ENCODE peak calls at places on chromosomes 1 and 21, in six cellular contexts. J is GM12891, V is A549, X is erythroblast, A is K562, H is IMR-90. T is an unnamed sample.

GRCh38 chr1:49651136-49651535 is 372.6 kb downstream of the AGBL4 start:
- DNase-seq in J (no peak), H (no peak), X (no peak), V (no peak), A (no peak), T (no peak)

GRCh38 chr1:16387201-16388185 is 20.5 kb downstream of the SZRD1 start:
- DNase-seq in J (no peak), H (peak; percentile 30), A (no peak), X (no peak), V (no peak), T (no peak)

GRCh38 chr1:14994841-14995437 is 158.6 kb upstream of the TMEM51 start:
- DNase-seq in J (no peak), V (no peak), A (no peak), X (no peak), H (no peak), T (no peak)

GRCh38 chr1:57401671-57402070 is 22.2 kb downstream of the DAB1 start:
- DNase-seq in J (no peak), V (no peak), A (no peak), H (no peak), X (no peak), T (no peak)

GRCh38 chr1:16971330-16972209 is 8.8 kb downstream of the MFAP2 start:
- DNase-seq in A (peak; percentile 62), H (no peak), J (no peak), V (no peak), X (peak; percentile 19), T (no peak)

GRCh38 chr1:82542766-82543165 is 742.0 kb downstream of the ADGRL2 start:
- DNase-seq in A (no peak), V (no peak), H (no peak), X (no peak), J (no peak), T (no peak)

GRCh38 chr1:114075546-114076249 is 78.0 kb downstream of the SYT6 start:
- DNase-seq in H (no peak), X (no peak), A (no peak), J (no peak), V (no peak), T (no peak)

GRCh38 chr1:32876341-32877210 is 5.9 kb upstream of the FNDC5 start:
- DNase-seq in V (peak; percentile 54), H (no peak), J (peak; percentile 75), A (peak; percentile 89), X (peak; percentile 59), T (peak; percentile 89)

GRCh38 chr1:15953791-15954201 is 22.1 kb downstream of the ZBTB17 start:
- DNase-seq in H (no peak), V (no peak), A (no peak), J (no peak), X (peak; percentile 21), T (no peak)

GRCh38 chr1:46394108-46394871 is at the start of gene FAAH:
- DNase-seq in H (no peak), X (peak; percentile 52), V (no peak), A (no peak), J (no peak), T (no peak)

GRCh38 chr1:180080439-180080838 is 74.2 kb upstream of the QSOX1 start:
- DNase-seq in H (no peak), V (no peak), J (no peak), A (peak; percentile 47), X (no peak), T (no peak)

GRCh38 chr1:1183221-1183747 is 9.6 kb downstream of the TTLL10 start:
- DNase-seq in X (no peak), V (no peak), H (no peak), A (no peak), J (no peak), T (no peak)

GRCh38 chr1:230901711-230902110 is 33.4 kb upstream of the C1orf198 start:
- DNase-seq in H (no peak), X (no peak), A (no peak), J (no peak), V (no peak), T (no peak)

GRCh38 chr1:30697977-30698376 is 25.4 kb downstream of the MATN1 start:
- DNase-seq in A (no peak), J (no peak), H (peak; percentile 33), V (no peak), X (no peak), T (peak; percentile 43)

GRCh38 chr1:119676571-119677206 is 28.6 kb upstream of the ZNF697 start:
- DNase-seq in A (no peak), H (no peak), V (no peak), X (no peak), J (no peak), T (no peak)

GRCh38 chr1:99745061-99745460 is 21.4 kb downstream of the FRRS1 start:
- DNase-seq in V (no peak), J (no peak), A (no peak), X (no peak), H (no peak), T (no peak)

GRCh38 chr1:12076425-12077005 is 13.4 kb downstream of the TNFRSF8 start:
- DNase-seq in X (no peak), J (no peak), V (no peak), H (no peak), A (no peak), T (no peak)
- TF ChIP-seq POLR2A in X (no peak), J (no peak), V (no peak), H (no peak), A (no peak), T (no peak)

GRCh38 chr1:109935451-109935900 is 24.8 kb downstream of the CSF1 start:
- DNase-seq in X (no peak), A (no peak), V (no peak), H (no peak), J (no peak), T (no peak)
- TF ChIP-seq POLR2A in X (no peak), A (no peak), V (no peak), H (no peak), J (no peak), T (no peak)

DNA sequence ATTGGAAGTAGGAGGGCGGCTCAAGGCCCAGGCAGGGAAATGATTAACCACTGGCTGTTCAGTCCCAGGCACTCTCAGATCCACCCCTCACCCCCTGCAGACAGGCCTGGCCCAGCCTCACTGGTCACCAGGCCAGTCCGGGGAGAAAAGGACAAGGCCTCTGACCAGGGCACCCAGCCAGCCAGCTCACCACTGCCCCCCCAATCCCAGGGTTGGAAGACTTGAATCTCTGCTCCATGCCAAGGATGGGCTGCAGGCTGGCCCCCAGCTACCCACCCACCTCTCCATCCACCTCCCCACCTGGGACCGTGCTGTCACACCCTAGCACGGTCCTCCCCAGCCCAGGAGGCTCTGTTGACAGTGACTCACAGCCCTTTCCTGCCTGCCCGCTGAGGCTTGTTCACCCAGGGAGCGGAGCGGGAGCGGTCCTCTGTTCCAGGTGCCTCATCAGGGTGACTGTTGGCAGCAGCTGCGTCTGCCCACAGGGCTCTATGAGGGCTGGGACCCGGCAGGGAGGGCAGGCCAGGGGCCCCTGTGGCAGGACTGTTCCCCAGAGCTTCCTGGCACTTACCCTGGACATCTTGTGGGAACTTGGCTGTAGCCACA is 2.2 kb downstream of the LAD1 start:
- DNase-seq in A (no peak), X (no peak), H (no peak), J (no peak), V (peak; percentile 81), T (peak; percentile 60)
- TF ChIP-seq POLR2A in A (no peak), X (no peak), H (no peak), J (no peak), V (no peak), T (no peak)

DNA sequence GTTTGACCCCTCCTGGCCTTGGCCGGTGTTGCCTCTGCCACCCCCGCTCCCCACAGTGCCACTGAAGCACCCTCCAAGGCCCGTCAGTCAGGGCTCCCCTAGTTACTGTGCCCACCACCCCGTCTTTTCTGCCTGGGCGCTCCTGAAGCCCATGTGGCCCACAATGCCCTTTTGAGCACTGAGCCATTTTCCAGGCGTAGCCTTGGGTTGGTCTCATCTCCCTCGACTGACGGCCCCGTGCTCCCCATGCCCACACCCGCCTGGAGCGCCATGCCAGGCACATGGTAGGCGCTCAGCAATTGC is 107.9 kb downstream of the WDR4 start:
- DNase-seq in A (no peak), V (no peak), J (no peak), X (no peak), H (no peak), T (no peak)
- TF ChIP-seq POLR2A in A (no peak), V (no peak), J (no peak), X (no peak), H (no peak), T (no peak)

DNA sequence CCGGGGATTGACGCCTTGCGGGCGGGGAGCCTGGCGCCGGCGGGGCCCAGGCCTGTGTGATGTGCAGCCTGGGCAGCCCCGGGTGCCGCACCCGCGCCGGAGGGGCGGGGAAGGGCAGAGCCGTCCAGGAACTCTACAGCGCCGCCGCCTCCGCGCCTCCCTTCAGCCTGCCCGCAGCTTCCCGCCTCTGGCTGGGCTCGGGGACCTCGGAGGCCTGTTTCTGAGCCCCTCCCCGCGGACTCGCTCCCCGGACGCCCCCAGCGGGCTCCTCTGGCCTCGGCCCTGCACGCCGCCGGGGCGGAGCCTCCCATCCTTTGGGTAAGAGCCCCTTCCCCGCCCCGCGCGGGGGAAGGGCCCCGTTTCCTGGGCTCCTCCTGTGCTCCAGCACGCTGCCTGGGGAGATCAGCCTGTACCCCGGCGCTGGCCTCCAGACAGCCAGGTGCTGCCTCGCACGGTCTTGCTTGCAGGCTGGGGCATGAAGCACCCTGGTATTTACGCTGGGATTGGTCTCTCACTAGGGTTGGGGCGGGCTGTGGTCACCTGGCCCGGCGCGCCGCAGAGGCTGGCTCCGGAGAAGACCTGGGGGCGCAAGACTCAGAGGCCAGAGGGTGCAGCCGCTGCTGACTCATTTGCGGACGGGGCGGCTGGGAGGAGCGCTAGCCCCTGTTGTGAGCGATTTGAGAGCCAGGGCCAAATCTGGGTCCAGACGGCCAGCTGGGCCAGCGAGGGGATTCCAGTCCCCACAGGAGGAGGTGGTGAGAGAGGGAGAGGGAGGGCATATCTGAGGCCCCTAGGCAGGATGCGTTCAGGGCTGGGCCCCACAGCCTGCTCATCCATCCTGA is 5.7 kb upstream of the ACOT11 start:
- DNase-seq in V (peak; percentile 55), A (peak; percentile 75), X (peak; percentile 59), J (peak; percentile 52), H (peak; percentile 50), T (peak; percentile 80)
- TF ChIP-seq POLR2A in V (peak; percentile 58), A (no peak), X (no peak), J (no peak), H (no peak), T (peak; percentile 24)

DNA sequence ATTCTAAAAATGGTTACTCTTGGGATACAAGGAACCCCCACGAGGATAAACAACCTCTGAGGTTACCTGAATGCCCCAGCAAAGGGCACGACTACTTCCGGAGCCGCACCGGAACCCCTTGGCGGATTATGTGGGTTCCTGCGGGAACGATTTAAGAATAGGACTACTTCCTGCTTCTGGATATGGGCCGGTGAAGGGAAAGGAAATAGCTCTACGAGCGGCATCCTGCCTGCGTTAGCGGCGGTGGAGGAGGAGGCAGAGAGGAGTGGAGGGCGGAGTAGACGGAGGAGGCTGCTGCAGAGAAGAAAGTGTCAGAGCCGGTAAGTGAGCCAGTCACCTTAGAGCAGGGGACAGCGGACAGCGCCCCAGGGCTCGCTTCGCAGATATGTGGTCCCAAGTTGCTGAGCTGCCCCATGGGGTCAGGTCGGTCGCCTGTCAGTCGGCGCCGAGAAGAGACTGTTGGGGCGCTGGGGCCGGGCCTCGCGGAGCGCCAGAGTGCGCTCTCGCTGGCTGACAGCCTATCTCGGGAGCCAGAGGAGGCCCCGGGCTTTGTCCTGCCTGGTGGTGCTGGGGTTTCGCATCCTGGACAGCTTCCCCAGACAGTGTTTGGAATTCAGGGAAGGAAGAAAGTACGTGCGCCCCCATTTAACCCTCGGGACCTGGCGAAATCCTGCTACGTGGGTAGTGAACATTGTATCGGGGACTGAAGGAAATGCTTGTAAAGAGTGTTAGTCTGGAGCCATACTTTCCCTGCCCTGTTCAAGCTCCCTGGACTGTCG is at the start of gene KLHL20:
- DNase-seq in H (peak; percentile 90), X (peak; percentile 94), A (peak; percentile 72), J (peak; percentile 56), V (peak; percentile 89), T (peak; percentile 65)
- TF ChIP-seq POLR2A in H (peak; percentile 65), X (peak; percentile 97), A (peak; percentile 98), J (peak; percentile 87), V (peak; percentile 90), T (peak; percentile 95)

T was measured in H54.